ENCODE peak calls at places on chromosomes 2 and 18, in four cellular contexts. C is mammary epithelial cell, U is fibroblast of lung, B is GM23338. O is an unnamed sample.
A peak's percentile ranks its signal among the peaks of the same experiment; 100 is the strongest.

GRCh38 chr18:10499230-10499629 is 26.6 kb upstream of the NAPG start:
- DNase-seq in C (no peak), U (no peak), B (no peak), O (no peak)

GRCh38 chr2:154457291-154457690 is 241.2 kb upstream of the KCNJ3 start:
- DNase-seq in C (no peak), U (peak; percentile 7), B (no peak), O (no peak)

GRCh38 chr2:188512456-188512855 is 220.8 kb downstream of the GULP1 start:
- DNase-seq in C (peak; percentile 25), U (peak; percentile 63), B (peak; percentile 54), O (no peak)

GRCh38 chr2:85540131-85540587 is 1.2 kb downstream of the MAT2A start:
- DNase-seq in C (peak; percentile 28), U (peak; percentile 21), B (no peak), O (no peak)

GRCh38 chr2:98524168-98524567 is 79.5 kb downstream of the INPP4A start:
- DNase-seq in C (peak; percentile 56), U (peak; percentile 82), B (no peak), O (no peak)

GRCh38 chr2:441258-442023 is 153.6 kb upstream of the ALKAL2 start:
- DNase-seq in C (no peak), U (no peak), B (no peak), O (no peak)

GRCh38 chr18:60189840-60190239 is 182.7 kb downstream of the MC4R start:
- DNase-seq in C (no peak), U (no peak), B (no peak), O (no peak)

GRCh38 chr2:192669505-192670082 is 474.9 kb upstream of the TMEFF2 start:
- DNase-seq in C (no peak), U (no peak), B (no peak), O (no peak)

GRCh38 chr2:195051401-195051800 is 605.6 kb upstream of the SLC39A10 start:
- DNase-seq in C (peak; percentile 30), U (peak; percentile 56), B (no peak), O (no peak)

GRCh38 chr18:8176554-8176953 is 432.7 kb upstream of the RAB12 start:
- DNase-seq in C (no peak), U (no peak), B (peak; percentile 18), O (no peak)

GRCh38 chr2:188974184-188974583 is at the start of gene COL3A1:
- DNase-seq in C (no peak), U (peak; percentile 78), B (no peak), O (no peak)

GRCh38 chr2:168427451-168427850 is 28.6 kb upstream of the CERS6 start:
- DNase-seq in C (no peak), U (peak; percentile 95), B (no peak), O (no peak)

GRCh38 chr18:24023185-24023814 is 8.7 kb downstream of the TTC39C start:
- DNase-seq in C (no peak), U (no peak), B (peak; percentile 86), O (no peak)

GRCh38 chr18:10591891-10592290 is 66.1 kb downstream of the NAPG start:
- DNase-seq in C (no peak), U (no peak), B (no peak), O (no peak)

GRCh38 chr18:59376351-59376935 is 17.4 kb upstream of the LMAN1 start:
- DNase-seq in C (no peak), U (no peak), B (no peak), O (no peak)

GRCh38 chr2:16413257-16413656 is 252.4 kb downstream of the CYRIA start:
- DNase-seq in C (no peak), U (no peak), B (no peak), O (no peak)

GRCh38 chr2:180573951-180574350 is 406.5 kb upstream of the UBE2E3 start:
- DNase-seq in C (peak; percentile 88), U (peak; percentile 68), B (no peak), O (no peak)

GRCh38 chr2:36173760-36174362 is 181.7 kb upstream of the CRIM1 start:
- DNase-seq in C (peak; percentile 46), U (no peak), B (no peak), O (no peak)

DNA sequence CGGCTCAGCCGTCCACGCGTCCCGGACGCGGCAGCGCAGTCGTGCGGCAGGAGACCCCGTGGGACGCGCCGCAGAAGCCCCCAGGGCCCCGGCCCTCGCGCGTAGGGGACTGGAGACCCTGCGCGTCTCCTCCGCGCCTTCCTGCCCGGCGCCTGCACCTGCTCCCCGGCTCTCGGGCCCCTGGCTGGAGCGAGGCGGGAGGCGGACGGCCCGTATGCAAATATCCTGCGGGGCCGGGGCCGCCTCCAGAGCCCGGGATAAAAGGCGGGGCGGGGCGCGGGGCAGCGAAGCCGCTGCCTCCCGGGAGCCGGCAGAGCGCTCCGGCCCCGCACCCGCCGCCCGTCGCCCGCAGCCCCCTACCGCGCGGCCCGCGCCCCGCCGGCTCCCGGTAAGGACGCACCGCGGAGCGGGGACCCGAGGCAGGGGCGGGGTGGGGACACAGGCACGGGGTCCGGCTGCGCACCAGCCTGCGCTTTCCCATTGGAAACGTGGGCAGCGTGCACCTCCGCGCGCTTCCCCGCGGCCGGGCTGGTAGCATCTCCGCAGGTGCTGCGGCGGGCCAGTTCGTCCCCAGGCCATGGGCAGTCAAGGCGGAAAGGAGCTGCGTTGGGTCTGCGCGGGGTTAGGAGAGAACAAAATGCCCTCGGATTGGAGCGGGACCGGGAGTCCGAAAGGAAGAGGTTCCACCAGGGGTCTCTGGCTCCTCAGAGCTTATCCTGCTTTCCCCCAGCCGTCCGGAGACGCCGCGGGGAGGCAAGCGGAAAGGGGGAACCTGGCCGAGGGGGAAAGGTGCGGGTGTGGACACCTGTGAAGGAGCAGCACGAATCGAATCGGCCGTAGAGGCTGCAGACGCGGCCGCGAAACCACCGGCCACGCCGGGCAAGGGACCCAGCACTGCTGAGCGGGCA is at the start of gene ATP6V1C2:
- DNase-seq in C (no peak), U (no peak), B (peak; percentile 85), O (no peak)
- TF ChIP-seq EZH2 in C (peak; percentile 86), U (peak; percentile 95), B (peak; percentile 58), O (peak; percentile 94)

GRCh38 chr2:225041871-225042799 is at the start of gene DOCK10:
- DNase-seq in C (peak; percentile 29), U (peak; percentile 70), B (peak; percentile 42), O (no peak)
- TF ChIP-seq EZH2 in C (no peak), U (no peak), B (peak; percentile 53), O (no peak)

GRCh38 chr2:68908392-68908970 is 37.3 kb upstream of the BMP10 start:
- DNase-seq in C (peak; percentile 94), U (peak; percentile 96), B (peak; percentile 76), O (peak; percentile 78)
- TF ChIP-seq EZH2 in C (no peak), U (no peak), B (no peak), O (no peak)

GRCh38 chr2:240716130-240716798 is 24.6 kb downstream of the AQP12A start:
- DNase-seq in C (no peak), U (no peak), B (no peak), O (no peak)
- TF ChIP-seq EZH2 in C (no peak), U (no peak), B (no peak), O (no peak)

DNA sequence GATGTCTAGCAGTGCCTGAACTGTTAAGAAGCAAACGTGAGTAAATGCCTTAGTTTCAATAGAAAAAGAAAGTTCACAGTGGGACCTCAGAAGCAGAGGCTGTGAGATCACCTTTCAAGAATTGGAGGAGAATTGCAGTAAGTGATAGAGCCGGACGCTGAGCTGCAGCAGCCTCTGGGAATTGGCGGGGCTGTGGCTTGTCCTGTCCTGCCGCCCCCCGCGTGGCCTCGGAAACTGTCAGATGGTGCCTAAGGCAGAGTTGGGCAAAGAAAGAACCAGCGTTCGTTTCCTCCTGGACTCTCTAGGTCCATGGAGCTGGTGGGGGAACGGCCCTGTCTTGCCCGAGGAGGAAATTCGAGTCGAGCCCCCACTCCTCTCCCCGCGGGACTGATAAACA is 567 bp upstream of the EMILIN2 start:
- DNase-seq in C (no peak), U (peak; percentile 26), B (peak; percentile 48), O (no peak)
- TF ChIP-seq EZH2 in C (no peak), U (no peak), B (peak; percentile 38), O (peak; percentile 81)

GRCh38 chr2:133717497-133717896 is 149.2 kb upstream of the NCKAP5 start:
- DNase-seq in C (peak; percentile 18), U (peak; percentile 32), B (no peak), O (no peak)
- TF ChIP-seq EZH2 in C (no peak), U (no peak), B (no peak), O (no peak)

GRCh38 chr2:56184500-56184996 is 758 bp downstream of the CCDC85A start:
- DNase-seq in C (peak; percentile 46), U (peak; percentile 34), B (peak; percentile 52), O (no peak)
- TF ChIP-seq EZH2 in C (no peak), U (no peak), B (no peak), O (no peak)

O was measured in keratinocyte.